ENCODE peak calls at places on chromosomes 16 and 17, in four cellular contexts. G is pons, U is fibroblast of the aortic adventitia, K is T-cell. J is an unnamed sample.
A peak's percentile ranks its signal among the peaks of the same experiment; 100 is the strongest.

GRCh38 chr17:48259710-48260291 is 152.2 kb downstream of the SNX11 start:
- DNase-seq in G (peak; percentile 15), U (peak; percentile 58), K (no peak), J (no peak)

GRCh38 chr16:87635541-87636049 is 33.3 kb downstream of the JPH3 start:
- DNase-seq in G (peak; percentile 38), U (peak; percentile 57), K (peak; percentile 68), J (no peak)

GRCh38 chr16:58859958-58860669 is 126.0 kb upstream of the GOT2 start:
- DNase-seq in G (peak; percentile 36), U (no peak), K (no peak), J (no peak)

GRCh38 chr17:64534187-64534586 is 27.4 kb downstream of the CEP95 start:
- DNase-seq in G (no peak), U (no peak), K (no peak), J (no peak)

GRCh38 chr17:50675190-50675589 is 32.5 kb downstream of the ANKRD40 start:
- DNase-seq in G (no peak), U (no peak), K (no peak), J (no peak)

GRCh38 chr16:59527206-59527997 is 793.3 kb upstream of the GOT2 start:
- DNase-seq in G (no peak), U (no peak), K (no peak), J (no peak)

GRCh38 chr17:38578229-38578628 is 27.5 kb downstream of the SRCIN1 start:
- DNase-seq in G (no peak), U (no peak), K (no peak), J (no peak)

GRCh38 chr17:43312011-43312410 is 78.2 kb upstream of the RNU2-1 start:
- DNase-seq in G (no peak), U (no peak), K (no peak), J (no peak)

GRCh38 chr17:4806420-4806769 is 557 bp upstream of the PLD2 start:
- DNase-seq in G (no peak), U (no peak), K (no peak), J (no peak)

J was measured in KG1.